ENCODE peak calls at places on chromosome 15, in five cellular contexts. L is anterior cingulate cortex; C is hepatic stellate cell; Q is cardiac muscle cell; P is activated T-cell treated with anti-CD3 and anti-CD28 coated beads, Interleukin-2, amount 50 U/mL, for 72 hours. N is an unnamed sample.

GRCh38 chr15:22930782-22931484 is 49.2 kb downstream of the CYFIP1 start:
- DNase-seq in C (no peak), L (no peak), Q (no peak), P (no peak), N (no peak)

GRCh38 chr15:28879551-28879950 is 6.2 kb upstream of the APBA2 start:
- DNase-seq in C (no peak), Q (no peak), L (no peak), P (no peak), N (no peak)

GRCh38 chr15:55741592-55742497 is 1.1 kb downstream of the PRTG start:
- DNase-seq in C (no peak), Q (peak; percentile 10), P (peak; percentile 16), L (no peak), N (no peak)

GRCh38 chr15:68489426-68489825 is 57.5 kb upstream of the ITGA11 start:
- DNase-seq in L (no peak), P (no peak), C (no peak), Q (no peak), N (no peak)

GRCh38 chr15:51736646-51737537 is 563 bp downstream of the LYSMD2 start:
- DNase-seq in L (no peak), Q (peak; percentile 24), C (peak; percentile 31), P (peak; percentile 72), N (peak; percentile 68)

GRCh38 chr15:95325763-95326688 is 1004.5 kb upstream of the NR2F2 start:
- DNase-seq in Q (peak; percentile 59), P (no peak), C (peak; percentile 26), L (no peak), N (no peak)

GRCh38 chr15:58077427-58077826 is 11.9 kb upstream of the ALDH1A2 start:
- DNase-seq in L (no peak), P (no peak), C (no peak), Q (no peak), N (no peak)

GRCh38 chr15:66588971-66589370 is 23.2 kb upstream of the LCTL start:
- DNase-seq in L (no peak), C (no peak), Q (no peak), P (no peak), N (no peak)

GRCh38 chr15:45630958-45631691 is 3.7 kb upstream of the SQOR start:
- DNase-seq in L (no peak), Q (peak; percentile 80), C (peak; percentile 65), P (no peak), N (no peak)

GRCh38 chr15:74380361-74381189 is 13.1 kb upstream of the CYP11A1 start:
- DNase-seq in L (no peak), C (no peak), Q (no peak), P (no peak), N (no peak)

GRCh38 chr15:89088605-89089315 is 504 bp downstream of the ABHD2 start:
- DNase-seq in P (peak; percentile 13), Q (peak; percentile 31), L (no peak), C (no peak), N (no peak)

GRCh38 chr15:32867313-32867626 is 149.5 kb downstream of the GREM1 start:
- DNase-seq in P (no peak), Q (peak; percentile 82), C (peak; percentile 46), L (no peak), N (no peak)

GRCh38 chr15:65762914-65763787 is 28.9 kb downstream of the DENND4A start:
- DNase-seq in Q (no peak), C (no peak), P (no peak), L (no peak), N (no peak)

GRCh38 chr15:41350057-41350717 is 17.5 kb downstream of the NUSAP1 start:
- DNase-seq in C (no peak), P (no peak), L (no peak), Q (no peak), N (no peak)

GRCh38 chr15:94631608-94632007 is 400.2 kb downstream of the MCTP2 start:
- DNase-seq in L (no peak), C (no peak), Q (no peak), P (no peak), N (no peak)

GRCh38 chr15:55737373-55737772 is 5.6 kb downstream of the PRTG start:
- DNase-seq in Q (peak; percentile 34), L (no peak), C (no peak), P (no peak), N (no peak)

GRCh38 chr15:60963557-60963956 is 265.5 kb downstream of the RORA start:
- DNase-seq in L (no peak), C (no peak), Q (no peak), P (no peak), N (no peak)

GRCh38 chr15:60844010-60844409 is 365.1 kb upstream of the ICE2 start:
- DNase-seq in C (no peak), P (no peak), Q (no peak), L (no peak), N (no peak)

GRCh38 chr15:38054488-38054887 is 120.0 kb downstream of the TMCO5A start:
- DNase-seq in L (no peak), P (no peak), C (no peak), Q (peak; percentile 29), N (no peak)

GRCh38 chr15:58641660-58642059 is 107.8 kb downstream of the ADAM10 start:
- DNase-seq in L (no peak), C (no peak), Q (no peak), P (no peak), N (no peak)

GRCh38 chr15:89197503-89197971 is 23.8 kb downstream of the RLBP1 start:
- DNase-seq in L (peak; percentile 46), C (no peak), P (peak; percentile 54), Q (no peak), N (peak; percentile 32)

GRCh38 chr15:57213783-57214366 is 162.4 kb upstream of the CGNL1 start:
- DNase-seq in C (no peak), P (no peak), L (no peak), Q (peak; percentile 77), N (peak; percentile 38)